ENCODE peak calls at places on chromosomes 16 and 17, in five cellular contexts. T, D, B, V and G are unnamed samples.

GRCh38 chr16:11161974-11162373 is 94.0 kb downstream of the SOCS1 start:
- DNase-seq in T (no peak), D (no peak), B (no peak), V (no peak), G (no peak)

GRCh38 chr17:47802341-47803022 is 19.1 kb downstream of the OSBPL7 start:
- DNase-seq in T (peak), D (peak), B (no peak), V (peak), G (peak)

GRCh38 chr17:79294459-79295071 is 219.9 kb downstream of the ENGASE start:
- DNase-seq in T (peak), D (peak), B (peak), V (no peak), G (peak)

GRCh38 chr17:58084317-58084981 is 1.2 kb downstream of the DYNLL2 start:
- DNase-seq in T (peak), D (peak), B (no peak), V (peak), G (no peak)

GRCh38 chr16:29808219-29808900 is 2.0 kb downstream of the MAZ start:
- DNase-seq in T (no peak), D (no peak), B (no peak), V (no peak), G (no peak)

GRCh38 chr17:16915752-16916556 is 56.0 kb downstream of the TNFRSF13B start:
- DNase-seq in T (peak), D (peak), B (peak), V (peak), G (peak)

GRCh38 chr17:12768267-12768666 is 21.0 kb upstream of the ARHGAP44 start:
- DNase-seq in T (no peak), D (no peak), B (no peak), V (peak), G (no peak)

GRCh38 chr17:47013341-47013740 is 34.3 kb upstream of the RPRML start:
- DNase-seq in T (no peak), D (no peak), B (no peak), V (no peak), G (no peak)